ENCODE peak calls at places on chromosomes 4 and X, in four cellular contexts. R, J, F and S are unnamed samples.

GRCh38 chr4:149518471-149518870 is 297.2 kb downstream of the IQCM start:
- DNase-seq in F (no peak), J (no peak), R (no peak), S (no peak)

GRCh38 chr4:23384741-23385140 is 505.1 kb downstream of the PPARGC1A start:
- DNase-seq in F (no peak), R (no peak), J (no peak), S (no peak)

GRCh38 chr4:121192500-121192899 is 28.4 kb upstream of the TNIP3 start:
- DNase-seq in R (peak; percentile 39), J (no peak), F (no peak), S (no peak)

GRCh38 chrX:101655540-101655939 is 4.1 kb downstream of the ARMCX2 start:
- DNase-seq in J (no peak), R (no peak), F (no peak), S (no peak)

GRCh38 chr4:82561745-82562552 is at the start of gene TMEM150C:
- DNase-seq in F (no peak), J (no peak), R (no peak), S (peak; percentile 87)

GRCh38 chr4:44448548-44449443 is at the start of gene KCTD8:
- DNase-seq in J (peak; percentile 42), R (peak; percentile 1), F (peak; percentile 93), S (peak; percentile 93)

GRCh38 chrX:68978211-68978780 is 149.5 kb downstream of the EFNB1 start:
- DNase-seq in F (no peak), R (no peak), J (peak; percentile 2), S (no peak)

GRCh38 chrX:153665726-153666306 is 7.8 kb downstream of the PNCK start:
- DNase-seq in J (no peak), F (no peak), R (no peak), S (no peak)

GRCh38 chr4:28378109-28378830 is 1517.6 kb downstream of the STIM2 start:
- DNase-seq in R (no peak), F (no peak), J (no peak), S (no peak)

GRCh38 chrX:74230094-74230493 is 73.9 kb upstream of the ZCCHC13 start:
- DNase-seq in R (no peak), F (no peak), J (no peak), S (no peak)

GRCh38 chr4:2651998-2652397 is 104.1 kb downstream of the TNIP2 start:
- DNase-seq in J (no peak), F (no peak), R (no peak), S (no peak)

GRCh38 chrX:24466025-24466424 is 939 bp downstream of the PDK3 start:
- DNase-seq in F (no peak), J (no peak), R (no peak), S (no peak)

GRCh38 chrX:134782796-134783195 is 124.5 kb upstream of the PLAC1 start:
- DNase-seq in J (no peak), R (no peak), F (no peak), S (no peak)

GRCh38 chr4:535924-536281 is 36.9 kb downstream of the PIGG start:
- DNase-seq in F (no peak), R (no peak), J (no peak), S (peak; percentile 69)

GRCh38 chr4:162921178-162921785 is 245.4 kb downstream of the NAF1 start:
- DNase-seq in F (peak; percentile 35), J (no peak), R (no peak), S (no peak)

GRCh38 chr4:146969126-146969525 is 23.5 kb upstream of the TTC29 start:
- DNase-seq in R (no peak), J (no peak), F (no peak), S (no peak)

GRCh38 chrX:63275127-63275526 is 76.0 kb downstream of the SPIN4 start:
- DNase-seq in R (peak; percentile 7), F (no peak), J (peak; percentile 21), S (no peak)

GRCh38 chr4:87118826-87119225 is 101.6 kb downstream of the KLHL8 start:
- DNase-seq in F (no peak), J (no peak), R (no peak), S (no peak)

GRCh38 chrX:41922125-41922521 is 1.2 kb downstream of the CASK start:
- DNase-seq in R (no peak), J (no peak), F (no peak), S (no peak)

GRCh38 chr4:7206385-7206784 is 14.0 kb downstream of the SORCS2 start:
- DNase-seq in J (peak; percentile 33), R (no peak), F (no peak), S (no peak)

GRCh38 chr4:47720787-47721186 is 117.1 kb downstream of the CORIN start:
- DNase-seq in R (no peak), F (no peak), J (no peak), S (no peak)

GRCh38 chr4:11743236-11743635 is 314.5 kb upstream of the HS3ST1 start:
- DNase-seq in F (no peak), J (no peak), R (no peak), S (no peak)

GRCh38 chr4:83109480-83110221 is 4.9 kb downstream of the PLAC8 start:
- DNase-seq in R (no peak), J (no peak), F (peak; percentile 53), S (peak; percentile 92)

GRCh38 chrX:153854702-153855101 is 24.4 kb upstream of the PDZD4 start:
- DNase-seq in F (no peak), J (no peak), R (no peak), S (no peak)

GRCh38 chr4:60013458-60013857 is 1186.7 kb upstream of the ADGRL3 start:
- DNase-seq in R (no peak), J (no peak), F (no peak), S (no peak)

GRCh38 chr4:15400911-15401671 is 26.7 kb upstream of the C1QTNF7 start:
- DNase-seq in J (no peak), F (no peak), R (no peak), S (peak; percentile 86)

GRCh38 chr4:81722229-81722900 is 250.7 kb upstream of the RASGEF1B start:
- DNase-seq in J (no peak), R (no peak), F (peak; percentile 67), S (no peak)

GRCh38 chr4:181150173-181150572 is 1093.0 kb upstream of the TENM3 start:
- DNase-seq in R (no peak), F (no peak), J (no peak), S (no peak)

GRCh38 chr4:92599044-92599443 is 295.3 kb downstream of the GRID2 start:
- DNase-seq in F (no peak), R (no peak), J (no peak), S (no peak)

GRCh38 chr4:71259305-71259704 is 79.5 kb upstream of the SLC4A4 start:
- DNase-seq in J (no peak), R (no peak), F (no peak), S (no peak)

GRCh38 chr4:41013746-41014145 is 200.6 kb downstream of the APBB2 start:
- DNase-seq in J (no peak), R (no peak), F (no peak), S (no peak)

GRCh38 chr4:2426711-2427275 is 8.0 kb downstream of the CFAP99 start:
- DNase-seq in R (no peak), F (no peak), J (no peak), S (no peak)

GRCh38 chr4:82842593-82842992 is 44.0 kb upstream of the SCD5 start:
- DNase-seq in J (peak; percentile 17), F (no peak), R (no peak), S (no peak)

GRCh38 chr4:107993969-107994368 is 4.3 kb downstream of the HADH start:
- DNase-seq in J (no peak), R (peak; percentile 48), F (no peak), S (no peak)
- H3K27ac ChIP-seq in J (no peak overlapping the region), R (peak overlapping the region; percentile 82), F (no peak overlapping the region), S (no peak overlapping the region)

GRCh38 chr4:21367567-21367966 is 581.0 kb downstream of the KCNIP4 start:
- DNase-seq in J (no peak), R (no peak), F (no peak), S (no peak)
- TF ChIP-seq POLR2AphosphoS5 in J (no peak), R (no peak), F (no peak), S (no peak)

GRCh38 chrX:25941087-25941486 is 197.1 kb upstream of the MAGEB18 start:
- DNase-seq in R (no peak), J (no peak), F (no peak), S (no peak)

GRCh38 chrX:25941559-25942250 is 196.4 kb upstream of the MAGEB18 start:
- DNase-seq in F (no peak), J (no peak), R (no peak), S (no peak)
- TF ChIP-seq EP300 in F (no peak), J (no peak), R (no peak), S (no peak)

GRCh38 chr4:73832651-73833237 is 3.7 kb upstream of the CXCL6 start:
- DNase-seq in J (peak; percentile 60), R (no peak), F (no peak), S (no peak)
- H3K27ac ChIP-seq in J (peak overlapping the region; percentile 90), R (no peak overlapping the region), F (no peak overlapping the region), S (no peak overlapping the region)

GRCh38 chr4:38660838-38661237 is 3.2 kb upstream of the KLF3 start:
- DNase-seq in F (no peak), J (no peak), R (no peak), S (no peak)

GRCh38 chr4:38663801-38664703 is at the start of gene KLF3:
- DNase-seq in F (peak; percentile 96), R (no peak), J (peak; percentile 88), S (peak; percentile 99)

GRCh38 chr4:38661371-38661770 is 2.6 kb upstream of the KLF3 start:
- DNase-seq in J (no peak), F (no peak), R (no peak), S (no peak)

GRCh38 chr4:38664704-38665401 is 854 bp downstream of the KLF3 start:
- DNase-seq in F (peak; percentile 69), R (no peak), J (peak; percentile 60), S (peak; percentile 82)

GRCh38 chr4:38663021-38663800 is 788 bp upstream of the KLF3 start:
- DNase-seq in F (peak; percentile 34), J (no peak), R (no peak), S (no peak)
- TF ChIP-seq POLR2AphosphoS5 in F (peak; percentile 70), J (no peak), R (no peak), S (peak; percentile 38)

GRCh38 chrX:48896611-48897011 is 957 bp downstream of the TIMM17B start:
- DNase-seq in R (no peak), J (peak; percentile 28), F (no peak), S (no peak)

GRCh38 chrX:48897621-48898306 is at the start of the genes PQBP1 and TIMM17B:
- DNase-seq in J (peak; percentile 78), F (peak; percentile 89), R (peak; percentile 92), S (peak; percentile 90)

GRCh38 chrX:48899078-48899410 is 1.3 kb downstream of the PQBP1 start:
- DNase-seq in J (no peak), R (no peak), F (no peak), S (no peak)

GRCh38 chrX:48894891-48895290 is 2.7 kb downstream of the TIMM17B start:
- DNase-seq in J (no peak), R (no peak), F (no peak), S (no peak)

GRCh38 chrX:48897157-48897620 is 379 bp downstream of the TIMM17B start:
- DNase-seq in J (peak; percentile 65), R (no peak), F (peak; percentile 73), S (peak; percentile 84)
- TF ChIP-seq EP300 in J (no peak), R (no peak), F (no peak), S (no peak)

DNA sequence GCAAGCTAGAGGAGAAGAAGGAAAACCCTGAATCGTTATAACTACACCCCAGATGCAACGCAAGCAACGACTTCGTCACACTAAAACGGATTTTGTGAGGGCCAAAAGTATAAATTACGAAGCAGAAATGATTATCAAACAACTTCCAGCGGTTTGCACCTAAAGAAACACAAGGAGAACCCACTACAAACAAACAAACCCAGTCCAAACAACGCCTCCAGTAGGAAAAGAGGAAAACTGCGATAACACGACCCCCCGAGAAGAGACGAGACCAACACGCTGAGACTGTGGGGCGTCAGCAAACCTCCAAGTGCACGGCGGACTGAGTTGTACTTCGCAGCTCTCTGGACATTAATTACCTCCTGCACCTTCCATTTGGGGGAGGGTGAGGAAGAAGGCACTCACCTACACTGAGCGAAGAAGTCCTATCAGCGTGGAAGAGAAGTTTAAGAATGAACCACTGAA is at the start of gene MAB21L2:
- DNase-seq in J (no peak), F (no peak), R (no peak), S (no peak)
- H3K27ac ChIP-seq in J (no peak within 1 kb of the TSS), F (no peak within 1 kb of the TSS), R (no peak within 1 kb of the TSS), S (no peak within 1 kb of the TSS)